ENCODE peak calls at places on chromosome 5, in eight cellular contexts. E, G, F, Q, N, L, O and D are unnamed samples.

GRCh38 chr5:181215997-181216982 is 6.8 kb upstream of the TRIM41 start:
- DNase-seq in E (no peak), G (peak), F (no peak), Q (no peak), N (no peak), L (no peak), O (no peak), D (no peak)

GRCh38 chr5:159211712-159212111 is 2.4 kb upstream of the RNF145 start:
- DNase-seq in E (no peak), G (no peak), F (no peak), Q (no peak), N (no peak), L (no peak), O (no peak), D (no peak)

GRCh38 chr5:123807177-123807900 is 295.4 kb downstream of the CSNK1G3 start:
- DNase-seq in E (no peak), G (no peak), F (no peak), Q (no peak), N (no peak), L (no peak), O (no peak), D (no peak)

GRCh38 chr5:115349001-115349817 is 52.8 kb upstream of the CCDC112 start:
- DNase-seq in E (no peak), G (no peak), F (no peak), Q (peak), N (peak), L (no peak), O (peak), D (no peak)

GRCh38 chr5:170542691-170543275 is 39.0 kb downstream of the KCNIP1 start:
- DNase-seq in E (no peak), G (no peak), F (no peak), Q (no peak), N (no peak), L (no peak), O (no peak), D (no peak)

GRCh38 chr5:9188956-9189355 is 356.9 kb downstream of the SEMA5A start:
- DNase-seq in E (no peak), G (no peak), F (no peak), Q (no peak), N (no peak), L (peak), O (no peak), D (no peak)

GRCh38 chr5:42274913-42275312 is 148.3 kb upstream of the GHR start:
- DNase-seq in E (no peak), G (no peak), F (no peak), Q (no peak), N (no peak), L (no peak), O (peak), D (no peak)

GRCh38 chr5:85716344-85717202 is 901.2 kb upstream of the COX7C start:
- DNase-seq in E (no peak), G (no peak), F (no peak), Q (no peak), N (no peak), L (no peak), O (no peak), D (no peak)

GRCh38 chr5:171667341-171668096 is 118.1 kb upstream of the SMIM23 start:
- DNase-seq in E (no peak), G (no peak), F (no peak), Q (peak), N (peak), L (no peak), O (peak), D (peak)

GRCh38 chr5:129460121-129460950 is at the start of gene ADAMTS19:
- DNase-seq in E (peak), G (no peak), F (peak), Q (peak), N (peak), L (peak), O (peak), D (peak)

GRCh38 chr5:123422433-123423277 is 548 bp downstream of the CEP120 start:
- DNase-seq in E (no peak), G (peak), F (no peak), Q (peak), N (peak), L (no peak), O (peak), D (no peak)

GRCh38 chr5:84255318-84255717 is 129.4 kb downstream of the EDIL3 start:
- DNase-seq in E (no peak), G (peak), F (no peak), Q (peak), N (peak), L (no peak), O (peak), D (no peak)

GRCh38 chr5:120817044-120817985 is 353.2 kb downstream of the PRR16 start:
- DNase-seq in E (no peak), G (no peak), F (peak), Q (peak), N (peak), L (peak), O (peak), D (no peak)

GRCh38 chr5:179936976-179937681 is 29.4 kb upstream of the TBC1D9B start:
- DNase-seq in E (no peak), G (no peak), F (no peak), Q (no peak), N (no peak), L (no peak), O (no peak), D (no peak)

GRCh38 chr5:149834246-149834855 is 104.2 kb downstream of the PPARGC1B start:
- DNase-seq in E (no peak), G (peak), F (peak), Q (peak), N (peak), L (no peak), O (peak), D (no peak)

GRCh38 chr5:7714119-7714518 is 136.8 kb downstream of the CFAP90 start:
- DNase-seq in E (no peak), G (no peak), F (no peak), Q (no peak), N (no peak), L (no peak), O (no peak), D (no peak)

GRCh38 chr5:81750308-81751008 is 439 bp downstream of the SSBP2 start:
- DNase-seq in E (no peak), G (peak), F (peak), Q (no peak), N (no peak), L (peak), O (no peak), D (no peak)
- TF ChIP-seq CTCF in E (no peak), G (no peak), F (no peak), Q (no peak), N (no peak), L (no peak), O (no peak), D (no peak)

GRCh38 chr5:75651575-75651974 is 40.3 kb downstream of the ANKDD1B start:
- DNase-seq in E (no peak), G (no peak), F (no peak), Q (no peak), N (no peak), L (no peak), O (no peak), D (no peak)
- TF ChIP-seq CTCF in E (no peak), G (no peak), F (no peak), Q (no peak), N (no peak), L (no peak), O (no peak), D (no peak)

DNA sequence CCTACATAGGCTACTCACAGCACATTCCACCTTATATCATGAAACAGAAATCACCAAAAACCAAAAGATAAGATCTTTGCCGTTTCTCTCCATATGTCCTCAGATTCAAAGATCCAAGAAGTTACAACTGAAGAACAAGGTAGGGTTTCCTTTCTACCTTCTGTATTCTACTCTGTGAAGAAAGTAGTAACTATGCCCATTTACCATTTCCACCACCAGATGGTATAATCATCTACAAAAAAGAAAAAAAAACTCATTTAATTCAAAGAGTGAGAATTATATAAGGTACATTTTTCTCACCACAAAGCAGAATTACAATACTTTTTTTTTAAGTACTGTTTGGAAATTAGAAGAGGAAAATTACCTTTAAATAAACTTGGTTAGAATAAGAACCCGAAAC is 172.6 kb upstream of the PTGER4 start:
- DNase-seq in E (no peak), G (no peak), F (no peak), Q (peak), N (peak), L (no peak), O (peak), D (no peak)
- TF ChIP-seq CTCF in E (no peak), G (peak), F (no peak), Q (peak), N (peak), L (no peak), O (peak), D (no peak)

DNA sequence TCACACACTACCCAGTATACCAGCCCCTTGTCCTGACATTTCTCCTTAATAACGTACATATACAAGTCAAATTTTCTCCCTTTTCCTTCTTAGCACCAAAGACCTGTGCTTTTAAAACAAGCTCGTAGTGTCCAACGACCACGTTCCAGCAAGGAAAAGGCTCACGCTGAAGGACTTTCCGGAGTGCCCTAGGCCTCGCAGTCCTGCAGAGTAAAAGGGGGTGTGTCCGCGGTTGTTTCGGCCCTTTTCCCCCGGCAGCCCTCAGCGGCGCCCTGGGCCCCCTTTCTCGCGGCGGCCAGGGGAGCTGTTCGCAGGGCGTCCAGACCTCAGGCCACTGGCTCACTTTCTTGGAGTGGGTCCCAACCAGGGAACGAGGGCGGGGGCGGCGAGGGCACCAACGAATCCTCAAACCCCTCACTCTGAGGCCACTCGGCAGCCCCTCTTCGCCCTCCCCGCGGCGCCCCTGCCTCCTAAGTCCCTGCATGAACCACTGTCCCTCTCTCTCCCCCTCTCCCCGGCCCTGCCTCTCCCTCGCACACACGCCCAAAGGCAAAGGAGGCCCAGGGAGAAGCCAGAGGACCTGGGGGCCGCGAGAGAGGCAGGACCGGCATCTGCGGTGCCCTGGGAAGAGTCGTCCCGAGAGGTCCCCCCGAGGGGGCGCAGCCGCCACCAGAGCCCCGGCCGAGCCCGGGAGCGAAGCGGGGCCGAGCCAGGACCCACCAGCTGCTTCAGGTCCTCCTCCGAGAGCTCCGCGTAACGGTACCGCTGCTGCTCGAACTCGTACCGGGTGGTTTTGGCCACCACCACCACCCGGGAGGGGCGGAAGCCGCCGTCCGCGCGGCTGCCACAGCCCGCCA is 718 bp downstream of the NADK2 start:
- DNase-seq in E (peak), G (peak), F (peak), Q (peak), N (peak), L (peak), O (peak), D (peak)
- TF ChIP-seq CTCF in E (no peak), G (peak), F (no peak), Q (peak), N (peak), L (no peak), O (no peak), D (no peak)

GRCh38 chr5:173941758-173942401 is 47.1 kb upstream of the C5orf47 start:
- DNase-seq in E (no peak), G (no peak), F (no peak), Q (no peak), N (no peak), L (no peak), O (no peak), D (no peak)
- TF ChIP-seq CTCF in E (no peak), G (no peak), F (no peak), Q (no peak), N (no peak), L (no peak), O (no peak), D (no peak)

GRCh38 chr5:156380846-156381245 is 53.9 kb downstream of the SGCD start:
- DNase-seq in E (no peak), G (no peak), F (no peak), Q (peak), N (peak), L (no peak), O (peak), D (no peak)

GRCh38 chr5:156388233-156388632 is 61.3 kb downstream of the SGCD start:
- DNase-seq in E (no peak), G (no peak), F (no peak), Q (no peak), N (no peak), L (no peak), O (no peak), D (no peak)

GRCh38 chr5:156386976-156387375 is 60.0 kb downstream of the SGCD start:
- DNase-seq in E (no peak), G (no peak), F (no peak), Q (no peak), N (no peak), L (no peak), O (no peak), D (no peak)

GRCh38 chr5:156379198-156379597 is 52.2 kb downstream of the SGCD start:
- DNase-seq in E (no peak), G (no peak), F (no peak), Q (no peak), N (no peak), L (no peak), O (no peak), D (no peak)

GRCh38 chr5:156383510-156383909 is 56.5 kb downstream of the SGCD start:
- DNase-seq in E (no peak), G (no peak), F (no peak), Q (peak), N (peak), L (no peak), O (peak), D (no peak)
- TF ChIP-seq CTCF in E (no peak), G (no peak), F (no peak), Q (no peak), N (no peak), L (no peak), O (no peak), D (no peak)

GRCh38 chr5:154505567-154505966 is 27.5 kb upstream of the HAND1 start:
- DNase-seq in E (no peak), G (no peak), F (no peak), Q (no peak), N (no peak), L (no peak), O (no peak), D (no peak)
- TF ChIP-seq CTCF in E (no peak), G (no peak), F (no peak), Q (no peak), N (no peak), L (no peak), O (no peak), D (no peak)

GRCh38 chr5:137487600-137487999 is 11.5 kb downstream of the SPOCK1 start:
- DNase-seq in E (no peak), G (no peak), F (no peak), Q (peak), N (peak), L (no peak), O (peak), D (no peak)

GRCh38 chr5:137488974-137489373 is 10.2 kb downstream of the SPOCK1 start:
- DNase-seq in E (no peak), G (no peak), F (no peak), Q (no peak), N (no peak), L (no peak), O (no peak), D (no peak)

GRCh38 chr5:137492321-137492720 is 6.8 kb downstream of the SPOCK1 start:
- DNase-seq in E (no peak), G (no peak), F (no peak), Q (peak), N (peak), L (no peak), O (peak), D (no peak)

GRCh38 chr5:137488516-137488915 is 10.6 kb downstream of the SPOCK1 start:
- DNase-seq in E (no peak), G (no peak), F (no peak), Q (no peak), N (no peak), L (no peak), O (no peak), D (no peak)

DNA sequence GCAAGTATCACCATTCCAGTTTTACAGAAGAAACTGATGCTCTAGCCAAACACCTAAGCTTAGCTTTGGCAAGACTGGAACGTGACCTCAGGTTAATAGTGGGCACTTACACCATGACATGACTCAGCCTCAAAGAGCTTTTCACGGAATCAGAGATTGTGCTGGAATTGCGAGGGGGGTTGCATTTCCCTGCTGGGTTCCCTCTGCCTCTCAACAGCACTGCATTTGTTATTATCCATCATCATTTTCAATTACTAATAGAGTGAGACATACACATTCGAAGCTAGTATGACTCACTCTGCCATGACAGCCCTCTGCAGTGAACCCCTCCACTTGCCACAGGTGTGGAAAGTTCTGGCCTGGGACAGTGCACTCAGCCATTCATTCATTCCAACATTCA is 8.0 kb downstream of the SPOCK1 start:
- DNase-seq in E (no peak), G (no peak), F (no peak), Q (no peak), N (no peak), L (no peak), O (peak), D (no peak)
- TF ChIP-seq CTCF in E (no peak), G (no peak), F (no peak), Q (no peak), N (no peak), L (no peak), O (no peak), D (no peak)

GRCh38 chr5:28468121-28468520 is 1429.7 kb upstream of the CDH9 start:
- DNase-seq in E (no peak), G (peak), F (no peak), Q (peak), N (peak), L (no peak), O (no peak), D (no peak)

GRCh38 chr5:28473531-28474107 is 1435.2 kb upstream of the CDH9 start:
- DNase-seq in E (no peak), G (peak), F (no peak), Q (peak), N (peak), L (no peak), O (peak), D (no peak)
- TF ChIP-seq CTCF in E (no peak), G (peak), F (no peak), Q (peak), N (no peak), L (no peak), O (peak), D (peak)